ENCODE peak calls at places on chromosomes 7 and 10, in eight cellular contexts. One of them, this sample, is unnamed.

GRCh38 chr7:158975526-158976467 is 119.4 kb downstream of the DYNC2I1 start:
- DNase-seq in kidney epithelial cell: no peak
- DNase-seq in stimulated activated CD4-positive, alpha-beta T cell treated with anti-CD3 and anti-CD28 coated beads, TNF-alpha, amount 100 ng/mL, for 1 hour: no peak
- DNase-seq in stimulated activated CD8-positive, alpha-beta memory T cell treated with anti-CD3 and anti-CD28 coated beads, Interleukin-12 subunit alpha, Interleukin-12 subunit beta, amount 100 ng/mL, for 4 hours: no peak
- DNase-seq in ureter: no peak
- DNase-seq in AG08396: no peak
- DNase-seq in NCI-H1105 treated with DMSO at 0.1 percent for 48 hours: peak; percentile 52
- DNase-seq in suprapubic skin: no peak
- DNase-seq in this sample: peak; percentile 51

GRCh38 chr10:6563075-6563474 is 17.0 kb downstream of the PRKCQ start:
- DNase-seq in kidney epithelial cell: no peak
- DNase-seq in stimulated activated CD4-positive, alpha-beta T cell treated with anti-CD3 and anti-CD28 coated beads, TNF-alpha, amount 100 ng/mL, for 1 hour: no peak
- DNase-seq in stimulated activated CD8-positive, alpha-beta memory T cell treated with anti-CD3 and anti-CD28 coated beads, Interleukin-12 subunit alpha, Interleukin-12 subunit beta, amount 100 ng/mL, for 4 hours: no peak
- DNase-seq in ureter: no peak
- DNase-seq in AG08396: no peak
- DNase-seq in NCI-H1105 treated with DMSO at 0.1 percent for 48 hours: no peak
- DNase-seq in suprapubic skin: no peak
- DNase-seq in this sample: no peak

GRCh38 chr10:117320050-117320665 is 55.1 kb downstream of the PDZD8 start:
- DNase-seq in kidney epithelial cell: no peak
- DNase-seq in stimulated activated CD4-positive, alpha-beta T cell treated with anti-CD3 and anti-CD28 coated beads, TNF-alpha, amount 100 ng/mL, for 1 hour: no peak
- DNase-seq in stimulated activated CD8-positive, alpha-beta memory T cell treated with anti-CD3 and anti-CD28 coated beads, Interleukin-12 subunit alpha, Interleukin-12 subunit beta, amount 100 ng/mL, for 4 hours: no peak
- DNase-seq in ureter: no peak
- DNase-seq in AG08396: no peak
- DNase-seq in NCI-H1105 treated with DMSO at 0.1 percent for 48 hours: peak; percentile 26
- DNase-seq in suprapubic skin: no peak
- DNase-seq in this sample: no peak

GRCh38 chr10:13105184-13105583 is 5.2 kb downstream of the OPTN start:
- DNase-seq in kidney epithelial cell: no peak
- DNase-seq in stimulated activated CD4-positive, alpha-beta T cell treated with anti-CD3 and anti-CD28 coated beads, TNF-alpha, amount 100 ng/mL, for 1 hour: no peak
- DNase-seq in stimulated activated CD8-positive, alpha-beta memory T cell treated with anti-CD3 and anti-CD28 coated beads, Interleukin-12 subunit alpha, Interleukin-12 subunit beta, amount 100 ng/mL, for 4 hours: no peak
- DNase-seq in ureter: no peak
- DNase-seq in AG08396: peak; percentile 12
- DNase-seq in NCI-H1105 treated with DMSO at 0.1 percent for 48 hours: no peak
- DNase-seq in suprapubic skin: no peak
- DNase-seq in this sample: no peak

GRCh38 chr7:151187409-151188251 is 580 bp upstream of the ASB10 start:
- DNase-seq in kidney epithelial cell: no peak
- DNase-seq in stimulated activated CD4-positive, alpha-beta T cell treated with anti-CD3 and anti-CD28 coated beads, TNF-alpha, amount 100 ng/mL, for 1 hour: no peak
- DNase-seq in stimulated activated CD8-positive, alpha-beta memory T cell treated with anti-CD3 and anti-CD28 coated beads, Interleukin-12 subunit alpha, Interleukin-12 subunit beta, amount 100 ng/mL, for 4 hours: no peak
- DNase-seq in ureter: no peak
- DNase-seq in AG08396: no peak
- DNase-seq in NCI-H1105 treated with DMSO at 0.1 percent for 48 hours: no peak
- DNase-seq in suprapubic skin: no peak
- DNase-seq in this sample: no peak

GRCh38 chr10:7967035-7967434 is 87.5 kb upstream of the GATA3 start:
- DNase-seq in kidney epithelial cell: no peak
- DNase-seq in stimulated activated CD4-positive, alpha-beta T cell treated with anti-CD3 and anti-CD28 coated beads, TNF-alpha, amount 100 ng/mL, for 1 hour: no peak
- DNase-seq in stimulated activated CD8-positive, alpha-beta memory T cell treated with anti-CD3 and anti-CD28 coated beads, Interleukin-12 subunit alpha, Interleukin-12 subunit beta, amount 100 ng/mL, for 4 hours: no peak
- DNase-seq in ureter: no peak
- DNase-seq in AG08396: no peak
- DNase-seq in NCI-H1105 treated with DMSO at 0.1 percent for 48 hours: no peak
- DNase-seq in suprapubic skin: no peak
- DNase-seq in this sample: no peak

GRCh38 chr10:91247360-91248111 is 27.1 kb downstream of the PCGF5 start:
- DNase-seq in kidney epithelial cell: no peak
- DNase-seq in stimulated activated CD4-positive, alpha-beta T cell treated with anti-CD3 and anti-CD28 coated beads, TNF-alpha, amount 100 ng/mL, for 1 hour: no peak
- DNase-seq in stimulated activated CD8-positive, alpha-beta memory T cell treated with anti-CD3 and anti-CD28 coated beads, Interleukin-12 subunit alpha, Interleukin-12 subunit beta, amount 100 ng/mL, for 4 hours: no peak
- DNase-seq in ureter: no peak
- DNase-seq in AG08396: no peak
- DNase-seq in NCI-H1105 treated with DMSO at 0.1 percent for 48 hours: no peak
- DNase-seq in suprapubic skin: no peak
- DNase-seq in this sample: no peak

GRCh38 chr7:93150200-93150835 is 2.1 kb upstream of the SAMD9L start:
- DNase-seq in kidney epithelial cell: no peak
- DNase-seq in stimulated activated CD4-positive, alpha-beta T cell treated with anti-CD3 and anti-CD28 coated beads, TNF-alpha, amount 100 ng/mL, for 1 hour: no peak
- DNase-seq in stimulated activated CD8-positive, alpha-beta memory T cell treated with anti-CD3 and anti-CD28 coated beads, Interleukin-12 subunit alpha, Interleukin-12 subunit beta, amount 100 ng/mL, for 4 hours: no peak
- DNase-seq in ureter: no peak
- DNase-seq in AG08396: no peak
- DNase-seq in NCI-H1105 treated with DMSO at 0.1 percent for 48 hours: no peak
- DNase-seq in suprapubic skin: no peak
- DNase-seq in this sample: no peak

GRCh38 chr7:116417593-116418345 is 81.8 kb upstream of the CAV2 start:
- DNase-seq in kidney epithelial cell: no peak
- DNase-seq in stimulated activated CD4-positive, alpha-beta T cell treated with anti-CD3 and anti-CD28 coated beads, TNF-alpha, amount 100 ng/mL, for 1 hour: no peak
- DNase-seq in stimulated activated CD8-positive, alpha-beta memory T cell treated with anti-CD3 and anti-CD28 coated beads, Interleukin-12 subunit alpha, Interleukin-12 subunit beta, amount 100 ng/mL, for 4 hours: no peak
- DNase-seq in ureter: no peak
- DNase-seq in AG08396: no peak
- DNase-seq in NCI-H1105 treated with DMSO at 0.1 percent for 48 hours: no peak
- DNase-seq in suprapubic skin: no peak
- DNase-seq in this sample: no peak

GRCh38 chr10:113554214-113554613 is 1.4 kb downstream of the HABP2 start:
- DNase-seq in kidney epithelial cell: no peak
- DNase-seq in stimulated activated CD4-positive, alpha-beta T cell treated with anti-CD3 and anti-CD28 coated beads, TNF-alpha, amount 100 ng/mL, for 1 hour: no peak
- DNase-seq in stimulated activated CD8-positive, alpha-beta memory T cell treated with anti-CD3 and anti-CD28 coated beads, Interleukin-12 subunit alpha, Interleukin-12 subunit beta, amount 100 ng/mL, for 4 hours: no peak
- DNase-seq in ureter: no peak
- DNase-seq in AG08396: no peak
- DNase-seq in NCI-H1105 treated with DMSO at 0.1 percent for 48 hours: no peak
- DNase-seq in suprapubic skin: no peak
- DNase-seq in this sample: no peak

GRCh38 chr10:69360485-69361302 is 56.0 kb downstream of the TACR2 start:
- DNase-seq in kidney epithelial cell: peak; percentile 19
- DNase-seq in stimulated activated CD4-positive, alpha-beta T cell treated with anti-CD3 and anti-CD28 coated beads, TNF-alpha, amount 100 ng/mL, for 1 hour: no peak
- DNase-seq in stimulated activated CD8-positive, alpha-beta memory T cell treated with anti-CD3 and anti-CD28 coated beads, Interleukin-12 subunit alpha, Interleukin-12 subunit beta, amount 100 ng/mL, for 4 hours: no peak
- DNase-seq in ureter: peak; percentile 86
- DNase-seq in AG08396: peak; percentile 85
- DNase-seq in NCI-H1105 treated with DMSO at 0.1 percent for 48 hours: no peak
- DNase-seq in suprapubic skin: no peak
- DNase-seq in this sample: peak; percentile 81

GRCh38 chr7:130409722-130410072 is 29.4 kb downstream of the CPA1 start:
- DNase-seq in kidney epithelial cell: no peak
- DNase-seq in stimulated activated CD4-positive, alpha-beta T cell treated with anti-CD3 and anti-CD28 coated beads, TNF-alpha, amount 100 ng/mL, for 1 hour: no peak
- DNase-seq in stimulated activated CD8-positive, alpha-beta memory T cell treated with anti-CD3 and anti-CD28 coated beads, Interleukin-12 subunit alpha, Interleukin-12 subunit beta, amount 100 ng/mL, for 4 hours: no peak
- DNase-seq in ureter: no peak
- DNase-seq in AG08396: no peak
- DNase-seq in NCI-H1105 treated with DMSO at 0.1 percent for 48 hours: no peak
- DNase-seq in suprapubic skin: no peak
- DNase-seq in this sample: no peak

GRCh38 chr10:110547139-110547761 is 20.2 kb upstream of the SMC3 start:
- DNase-seq in kidney epithelial cell: no peak
- DNase-seq in stimulated activated CD4-positive, alpha-beta T cell treated with anti-CD3 and anti-CD28 coated beads, TNF-alpha, amount 100 ng/mL, for 1 hour: no peak
- DNase-seq in stimulated activated CD8-positive, alpha-beta memory T cell treated with anti-CD3 and anti-CD28 coated beads, Interleukin-12 subunit alpha, Interleukin-12 subunit beta, amount 100 ng/mL, for 4 hours: no peak
- DNase-seq in ureter: no peak
- DNase-seq in AG08396: peak; percentile 58
- DNase-seq in NCI-H1105 treated with DMSO at 0.1 percent for 48 hours: peak; percentile 56
- DNase-seq in suprapubic skin: no peak
- DNase-seq in this sample: no peak

GRCh38 chr7:14911077-14911476 is 8.5 kb upstream of the DGKB start:
- DNase-seq in kidney epithelial cell: no peak
- DNase-seq in stimulated activated CD4-positive, alpha-beta T cell treated with anti-CD3 and anti-CD28 coated beads, TNF-alpha, amount 100 ng/mL, for 1 hour: no peak
- DNase-seq in stimulated activated CD8-positive, alpha-beta memory T cell treated with anti-CD3 and anti-CD28 coated beads, Interleukin-12 subunit alpha, Interleukin-12 subunit beta, amount 100 ng/mL, for 4 hours: no peak
- DNase-seq in ureter: no peak
- DNase-seq in AG08396: no peak
- DNase-seq in NCI-H1105 treated with DMSO at 0.1 percent for 48 hours: no peak
- DNase-seq in suprapubic skin: no peak
- DNase-seq in this sample: no peak

GRCh38 chr10:96271017-96271815 is at the start of gene BLNK:
- DNase-seq in kidney epithelial cell: peak; percentile 28
- DNase-seq in stimulated activated CD4-positive, alpha-beta T cell treated with anti-CD3 and anti-CD28 coated beads, TNF-alpha, amount 100 ng/mL, for 1 hour: no peak
- DNase-seq in stimulated activated CD8-positive, alpha-beta memory T cell treated with anti-CD3 and anti-CD28 coated beads, Interleukin-12 subunit alpha, Interleukin-12 subunit beta, amount 100 ng/mL, for 4 hours: no peak
- DNase-seq in ureter: peak; percentile 80
- DNase-seq in AG08396: peak; percentile 31
- DNase-seq in NCI-H1105 treated with DMSO at 0.1 percent for 48 hours: peak; percentile 7
- DNase-seq in suprapubic skin: no peak
- DNase-seq in this sample: peak; percentile 86

GRCh38 chr10:101803511-101803910 is 14.7 kb downstream of the OGA start:
- DNase-seq in kidney epithelial cell: no peak
- DNase-seq in stimulated activated CD4-positive, alpha-beta T cell treated with anti-CD3 and anti-CD28 coated beads, TNF-alpha, amount 100 ng/mL, for 1 hour: no peak
- DNase-seq in stimulated activated CD8-positive, alpha-beta memory T cell treated with anti-CD3 and anti-CD28 coated beads, Interleukin-12 subunit alpha, Interleukin-12 subunit beta, amount 100 ng/mL, for 4 hours: no peak
- DNase-seq in ureter: no peak
- DNase-seq in AG08396: no peak
- DNase-seq in NCI-H1105 treated with DMSO at 0.1 percent for 48 hours: no peak
- DNase-seq in suprapubic skin: no peak
- DNase-seq in this sample: no peak

GRCh38 chr10:13945760-13946460 is 359.1 kb downstream of the PRPF18 start:
- DNase-seq in kidney epithelial cell: no peak
- DNase-seq in stimulated activated CD4-positive, alpha-beta T cell treated with anti-CD3 and anti-CD28 coated beads, TNF-alpha, amount 100 ng/mL, for 1 hour: no peak
- DNase-seq in stimulated activated CD8-positive, alpha-beta memory T cell treated with anti-CD3 and anti-CD28 coated beads, Interleukin-12 subunit alpha, Interleukin-12 subunit beta, amount 100 ng/mL, for 4 hours: no peak
- DNase-seq in ureter: no peak
- DNase-seq in AG08396: no peak
- DNase-seq in NCI-H1105 treated with DMSO at 0.1 percent for 48 hours: no peak
- DNase-seq in suprapubic skin: no peak
- DNase-seq in this sample: no peak

GRCh38 chr10:30587522-30588031 is 42.0 kb downstream of the LYZL2 start:
- DNase-seq in kidney epithelial cell: no peak
- DNase-seq in stimulated activated CD4-positive, alpha-beta T cell treated with anti-CD3 and anti-CD28 coated beads, TNF-alpha, amount 100 ng/mL, for 1 hour: no peak
- DNase-seq in stimulated activated CD8-positive, alpha-beta memory T cell treated with anti-CD3 and anti-CD28 coated beads, Interleukin-12 subunit alpha, Interleukin-12 subunit beta, amount 100 ng/mL, for 4 hours: no peak
- DNase-seq in ureter: no peak
- DNase-seq in AG08396: no peak
- DNase-seq in NCI-H1105 treated with DMSO at 0.1 percent for 48 hours: no peak
- DNase-seq in suprapubic skin: no peak
- DNase-seq in this sample: peak; percentile 64

GRCh38 chr7:97269741-97270140 is 152.2 kb downstream of the SDHAF3 start:
- DNase-seq in kidney epithelial cell: no peak
- DNase-seq in stimulated activated CD4-positive, alpha-beta T cell treated with anti-CD3 and anti-CD28 coated beads, TNF-alpha, amount 100 ng/mL, for 1 hour: no peak
- DNase-seq in stimulated activated CD8-positive, alpha-beta memory T cell treated with anti-CD3 and anti-CD28 coated beads, Interleukin-12 subunit alpha, Interleukin-12 subunit beta, amount 100 ng/mL, for 4 hours: no peak
- DNase-seq in ureter: no peak
- DNase-seq in AG08396: no peak
- DNase-seq in NCI-H1105 treated with DMSO at 0.1 percent for 48 hours: no peak
- DNase-seq in suprapubic skin: no peak
- DNase-seq in this sample: no peak

GRCh38 chr7:138325434-138325833 is 134.6 kb upstream of the TRIM24 start:
- DNase-seq in kidney epithelial cell: no peak
- DNase-seq in stimulated activated CD4-positive, alpha-beta T cell treated with anti-CD3 and anti-CD28 coated beads, TNF-alpha, amount 100 ng/mL, for 1 hour: no peak
- DNase-seq in stimulated activated CD8-positive, alpha-beta memory T cell treated with anti-CD3 and anti-CD28 coated beads, Interleukin-12 subunit alpha, Interleukin-12 subunit beta, amount 100 ng/mL, for 4 hours: no peak
- DNase-seq in ureter: no peak
- DNase-seq in AG08396: no peak
- DNase-seq in NCI-H1105 treated with DMSO at 0.1 percent for 48 hours: no peak
- DNase-seq in suprapubic skin: no peak
- DNase-seq in this sample: no peak

GRCh38 chr10:101134299-101135127 is 3.4 kb downstream of the TLX1 start:
- DNase-seq in kidney epithelial cell: no peak
- DNase-seq in stimulated activated CD4-positive, alpha-beta T cell treated with anti-CD3 and anti-CD28 coated beads, TNF-alpha, amount 100 ng/mL, for 1 hour: no peak
- DNase-seq in stimulated activated CD8-positive, alpha-beta memory T cell treated with anti-CD3 and anti-CD28 coated beads, Interleukin-12 subunit alpha, Interleukin-12 subunit beta, amount 100 ng/mL, for 4 hours: no peak
- DNase-seq in ureter: no peak
- DNase-seq in AG08396: no peak
- DNase-seq in NCI-H1105 treated with DMSO at 0.1 percent for 48 hours: no peak
- DNase-seq in suprapubic skin: no peak
- DNase-seq in this sample: no peak

GRCh38 chr7:151025924-151026671 is 1.8 kb upstream of the ATG9B start:
- DNase-seq in kidney epithelial cell: no peak
- DNase-seq in stimulated activated CD4-positive, alpha-beta T cell treated with anti-CD3 and anti-CD28 coated beads, TNF-alpha, amount 100 ng/mL, for 1 hour: no peak
- DNase-seq in stimulated activated CD8-positive, alpha-beta memory T cell treated with anti-CD3 and anti-CD28 coated beads, Interleukin-12 subunit alpha, Interleukin-12 subunit beta, amount 100 ng/mL, for 4 hours: no peak
- DNase-seq in ureter: no peak
- DNase-seq in AG08396: no peak
- DNase-seq in NCI-H1105 treated with DMSO at 0.1 percent for 48 hours: no peak
- DNase-seq in suprapubic skin: no peak
- DNase-seq in this sample: no peak

GRCh38 chr7:28768577-28769147 is 189.5 kb downstream of the TRIL start:
- DNase-seq in kidney epithelial cell: no peak
- DNase-seq in stimulated activated CD4-positive, alpha-beta T cell treated with anti-CD3 and anti-CD28 coated beads, TNF-alpha, amount 100 ng/mL, for 1 hour: no peak
- DNase-seq in stimulated activated CD8-positive, alpha-beta memory T cell treated with anti-CD3 and anti-CD28 coated beads, Interleukin-12 subunit alpha, Interleukin-12 subunit beta, amount 100 ng/mL, for 4 hours: no peak
- DNase-seq in ureter: no peak
- DNase-seq in AG08396: peak; percentile 23
- DNase-seq in NCI-H1105 treated with DMSO at 0.1 percent for 48 hours: peak; percentile 44
- DNase-seq in suprapubic skin: no peak
- DNase-seq in this sample: no peak

GRCh38 chr7:155803418-155804376 is 8.6 kb downstream of the SHH start:
- DNase-seq in kidney epithelial cell: no peak
- DNase-seq in stimulated activated CD4-positive, alpha-beta T cell treated with anti-CD3 and anti-CD28 coated beads, TNF-alpha, amount 100 ng/mL, for 1 hour: no peak
- DNase-seq in stimulated activated CD8-positive, alpha-beta memory T cell treated with anti-CD3 and anti-CD28 coated beads, Interleukin-12 subunit alpha, Interleukin-12 subunit beta, amount 100 ng/mL, for 4 hours: no peak
- DNase-seq in ureter: no peak
- DNase-seq in AG08396: no peak
- DNase-seq in NCI-H1105 treated with DMSO at 0.1 percent for 48 hours: no peak
- DNase-seq in suprapubic skin: no peak
- DNase-seq in this sample: peak; percentile 82

GRCh38 chr7:150405584-150406310 is 26.6 kb downstream of the ZNF775 start:
- DNase-seq in kidney epithelial cell: no peak
- DNase-seq in stimulated activated CD4-positive, alpha-beta T cell treated with anti-CD3 and anti-CD28 coated beads, TNF-alpha, amount 100 ng/mL, for 1 hour: peak; percentile 27
- DNase-seq in stimulated activated CD8-positive, alpha-beta memory T cell treated with anti-CD3 and anti-CD28 coated beads, Interleukin-12 subunit alpha, Interleukin-12 subunit beta, amount 100 ng/mL, for 4 hours: no peak
- DNase-seq in ureter: no peak
- DNase-seq in AG08396: peak; percentile 64
- DNase-seq in NCI-H1105 treated with DMSO at 0.1 percent for 48 hours: peak; percentile 27
- DNase-seq in suprapubic skin: peak; percentile 77
- DNase-seq in this sample: peak; percentile 51

GRCh38 chr10:60192986-60193385 is 196.7 kb downstream of the ANK3 start:
- DNase-seq in kidney epithelial cell: no peak
- DNase-seq in stimulated activated CD4-positive, alpha-beta T cell treated with anti-CD3 and anti-CD28 coated beads, TNF-alpha, amount 100 ng/mL, for 1 hour: no peak
- DNase-seq in stimulated activated CD8-positive, alpha-beta memory T cell treated with anti-CD3 and anti-CD28 coated beads, Interleukin-12 subunit alpha, Interleukin-12 subunit beta, amount 100 ng/mL, for 4 hours: no peak
- DNase-seq in ureter: no peak
- DNase-seq in AG08396: no peak
- DNase-seq in NCI-H1105 treated with DMSO at 0.1 percent for 48 hours: no peak
- DNase-seq in suprapubic skin: no peak
- DNase-seq in this sample: no peak

GRCh38 chr10:7817576-7817975 is 729 bp upstream of the TAF3 start:
- DNase-seq in kidney epithelial cell: no peak
- DNase-seq in stimulated activated CD4-positive, alpha-beta T cell treated with anti-CD3 and anti-CD28 coated beads, TNF-alpha, amount 100 ng/mL, for 1 hour: no peak
- DNase-seq in stimulated activated CD8-positive, alpha-beta memory T cell treated with anti-CD3 and anti-CD28 coated beads, Interleukin-12 subunit alpha, Interleukin-12 subunit beta, amount 100 ng/mL, for 4 hours: no peak
- DNase-seq in ureter: no peak
- DNase-seq in AG08396: no peak
- DNase-seq in NCI-H1105 treated with DMSO at 0.1 percent for 48 hours: no peak
- DNase-seq in suprapubic skin: no peak
- DNase-seq in this sample: no peak

GRCh38 chr10:7891634-7892033 is 73.3 kb downstream of the TAF3 start:
- DNase-seq in kidney epithelial cell: no peak
- DNase-seq in stimulated activated CD4-positive, alpha-beta T cell treated with anti-CD3 and anti-CD28 coated beads, TNF-alpha, amount 100 ng/mL, for 1 hour: no peak
- DNase-seq in stimulated activated CD8-positive, alpha-beta memory T cell treated with anti-CD3 and anti-CD28 coated beads, Interleukin-12 subunit alpha, Interleukin-12 subunit beta, amount 100 ng/mL, for 4 hours: no peak
- DNase-seq in ureter: no peak
- DNase-seq in AG08396: no peak
- DNase-seq in NCI-H1105 treated with DMSO at 0.1 percent for 48 hours: no peak
- DNase-seq in suprapubic skin: no peak
- DNase-seq in this sample: no peak

GRCh38 chr7:51187941-51188340 is 128.7 kb downstream of the COBL start:
- DNase-seq in kidney epithelial cell: no peak
- DNase-seq in stimulated activated CD4-positive, alpha-beta T cell treated with anti-CD3 and anti-CD28 coated beads, TNF-alpha, amount 100 ng/mL, for 1 hour: no peak
- DNase-seq in stimulated activated CD8-positive, alpha-beta memory T cell treated with anti-CD3 and anti-CD28 coated beads, Interleukin-12 subunit alpha, Interleukin-12 subunit beta, amount 100 ng/mL, for 4 hours: no peak
- DNase-seq in ureter: no peak
- DNase-seq in AG08396: no peak
- DNase-seq in NCI-H1105 treated with DMSO at 0.1 percent for 48 hours: no peak
- DNase-seq in suprapubic skin: no peak
- DNase-seq in this sample: no peak

GRCh38 chr7:108972009-108972408 is 402.3 kb downstream of the DNAJB9 start:
- DNase-seq in kidney epithelial cell: no peak
- DNase-seq in stimulated activated CD4-positive, alpha-beta T cell treated with anti-CD3 and anti-CD28 coated beads, TNF-alpha, amount 100 ng/mL, for 1 hour: no peak
- DNase-seq in stimulated activated CD8-positive, alpha-beta memory T cell treated with anti-CD3 and anti-CD28 coated beads, Interleukin-12 subunit alpha, Interleukin-12 subunit beta, amount 100 ng/mL, for 4 hours: no peak
- DNase-seq in ureter: no peak
- DNase-seq in AG08396: no peak
- DNase-seq in NCI-H1105 treated with DMSO at 0.1 percent for 48 hours: peak; percentile 43
- DNase-seq in suprapubic skin: no peak
- DNase-seq in this sample: no peak

GRCh38 chr7:129370812-129371211 is 63.4 kb upstream of the STRIP2 start:
- DNase-seq in kidney epithelial cell: no peak
- DNase-seq in stimulated activated CD4-positive, alpha-beta T cell treated with anti-CD3 and anti-CD28 coated beads, TNF-alpha, amount 100 ng/mL, for 1 hour: no peak
- DNase-seq in stimulated activated CD8-positive, alpha-beta memory T cell treated with anti-CD3 and anti-CD28 coated beads, Interleukin-12 subunit alpha, Interleukin-12 subunit beta, amount 100 ng/mL, for 4 hours: no peak
- DNase-seq in ureter: no peak
- DNase-seq in AG08396: no peak
- DNase-seq in NCI-H1105 treated with DMSO at 0.1 percent for 48 hours: no peak
- DNase-seq in suprapubic skin: no peak
- DNase-seq in this sample: no peak

This sample was measured in transverse colon.